ENCODE peak calls at places on chromosomes 11 and 22, in ten cellular contexts. H is Right ventricle myocardium superior; U is epithelial cell of esophagus; W is HT1080; J is HCT116; V is EL; P is MM.1S; E is T-helper 9 cell; L is stimulated activated CD4-positive, alpha-beta T cell treated with anti-CD3 and anti-CD28 coated beads, Interleukin-1b, Interleukin-23, amount 100 ng/mL, for 1 hour; K is DMS153. Y is an unnamed sample.

GRCh38 chr22:21443735-21444421 is 23.3 kb upstream of the TMEM191C start:
- DNase-seq in H (peak; percentile 23), U (no peak), W (no peak), J (no peak), V (no peak), P (no peak), E (no peak), L (no peak), K (no peak), Y (no peak)

GRCh38 chr22:20147286-20147988 is 3.4 kb downstream of the CCDC188 start:
- DNase-seq in H (no peak), U (no peak), W (no peak), J (no peak), V (no peak), P (no peak), E (no peak), L (no peak), K (no peak), Y (no peak)

GRCh38 chr11:114610984-114611944 is 15.7 kb upstream of the NXPE4 start:
- DNase-seq in H (no peak), U (peak; percentile 1), W (no peak), J (no peak), V (no peak), P (no peak), E (no peak), L (no peak), K (no peak), Y (no peak)

GRCh38 chr11:124640660-124641059 is 18.0 kb downstream of the TBRG1 start:
- DNase-seq in H (no peak), U (peak; percentile 48), W (peak; percentile 59), J (no peak), V (no peak), P (no peak), E (no peak), L (no peak), K (no peak), Y (no peak)

GRCh38 chr11:86193297-86194095 is 51.1 kb upstream of the EED start:
- DNase-seq in H (peak; percentile 73), U (peak; percentile 78), W (peak; percentile 90), J (peak; percentile 86), V (peak; percentile 83), P (peak; percentile 85), E (peak; percentile 25), L (peak; percentile 17), K (peak; percentile 65), Y (peak; percentile 92)

GRCh38 chr22:25137577-25138525 is 61.8 kb upstream of the CRYBB3 start:
- DNase-seq in H (no peak), U (peak; percentile 49), W (no peak), J (peak; percentile 4), V (no peak), P (no peak), E (no peak), L (no peak), K (no peak), Y (peak; percentile 58)

GRCh38 chr11:112797072-112797471 is 164.1 kb upstream of the NCAM1 start:
- DNase-seq in H (no peak), U (no peak), W (no peak), J (no peak), V (no peak), P (no peak), E (no peak), L (no peak), K (no peak), Y (no peak)

GRCh38 chr11:131664811-131665210 is 294.4 kb downstream of the NTM start:
- DNase-seq in H (no peak), U (no peak), W (no peak), J (no peak), V (no peak), P (no peak), E (no peak), L (no peak), K (no peak), Y (no peak)

GRCh38 chr11:64356498-64357411 is 2.2 kb upstream of the RPS6KA4 start:
- DNase-seq in H (no peak), U (peak; percentile 61), W (peak; percentile 63), J (peak; percentile 80), V (peak; percentile 52), P (no peak), E (no peak), L (no peak), K (no peak), Y (peak; percentile 52)

GRCh38 chr22:24593810-24594568 is 1.1 kb upstream of the LRRC75B start:
- DNase-seq in H (no peak), U (peak; percentile 29), W (no peak), J (no peak), V (no peak), P (no peak), E (no peak), L (no peak), K (no peak), Y (no peak)

GRCh38 chr11:18013790-18014507 is 1.1 kb upstream of the SERGEF start:
- DNase-seq in H (no peak), U (peak; percentile 11), W (peak; percentile 11), J (no peak), V (peak; percentile 9), P (no peak), E (no peak), L (no peak), K (peak; percentile 34), Y (no peak)

GRCh38 chr11:19723572-19724342 is 11.1 kb downstream of the NAV2 start:
- DNase-seq in H (no peak), U (peak; percentile 58), W (peak; percentile 85), J (peak; percentile 36), V (peak; percentile 48), P (no peak), E (peak; percentile 23), L (no peak), K (no peak), Y (peak; percentile 67)

Y was measured in MCF 10A.